ENCODE peak calls at places on chromosomes 5 and 9, in nine cellular contexts. V is stimulated activated CD4-positive, alpha-beta T cell treated with anti-CD3 and anti-CD28 coated beads, TNF-alpha, amount 100 ng/mL, for 24 hours; J is HFF-Myc; K is NCI-H1417; Z is GM23248; L is natural killer cell; Y is H1; P is central memory CD8-positive, alpha-beta T cell; U is HTR-8/SVneo. C is an unnamed sample.

GRCh38 chr5:89421035-89421434 is 538.1 kb upstream of the MEF2C start:
- DNase-seq in Y (no peak), J (no peak), V (no peak), L (no peak), Z (peak; percentile 53), U (no peak), K (no peak), P (no peak), C (no peak)

GRCh38 chr9:129765764-129766317 is 13.0 kb upstream of the PTGES start:
- DNase-seq in U (no peak), P (no peak), Z (no peak), Y (no peak), J (no peak), V (no peak), L (no peak), K (no peak), C (no peak)

GRCh38 chr5:113495402-113495801 is 7.1 kb upstream of the MCC start:
- DNase-seq in P (no peak), U (no peak), Y (no peak), L (no peak), V (no peak), K (no peak), J (no peak), Z (peak; percentile 58), C (no peak)

GRCh38 chr9:77575785-77576184 is 72.3 kb downstream of the GNA14 start:
- DNase-seq in U (peak; percentile 11), Z (peak; percentile 39), J (no peak), K (no peak), L (no peak), Y (no peak), V (no peak), P (no peak), C (no peak)

GRCh38 chr9:37953775-37954437 is 50.0 kb upstream of the SLC25A51 start:
- DNase-seq in Z (peak; percentile 98), Y (no peak), L (no peak), J (peak; percentile 91), V (no peak), P (no peak), U (peak; percentile 71), K (no peak), C (no peak)

GRCh38 chr9:79489241-79490000 is 82.3 kb upstream of the TLE4 start:
- DNase-seq in Z (peak; percentile 47), K (no peak), L (no peak), U (peak; percentile 21), P (no peak), V (no peak), Y (no peak), J (no peak), C (no peak)

GRCh38 chr9:111030492-111030891 is 7.8 kb downstream of the LPAR1 start:
- DNase-seq in L (no peak), K (no peak), Z (no peak), P (no peak), J (peak; percentile 38), U (no peak), Y (no peak), V (no peak), C (no peak)

GRCh38 chr5:108361771-108362170 is 20.1 kb downstream of the FBXL17 start:
- DNase-seq in Z (no peak), L (no peak), K (no peak), P (no peak), U (no peak), V (no peak), J (no peak), Y (no peak), C (no peak)

GRCh38 chr5:33690736-33691135 is 201.1 kb downstream of the ADAMTS12 start:
- DNase-seq in Y (no peak), V (no peak), K (no peak), P (no peak), U (peak; percentile 21), J (peak; percentile 85), Z (peak; percentile 95), L (no peak), C (no peak)

GRCh38 chr5:17148481-17148880 is 69.0 kb upstream of the BASP1 start:
- DNase-seq in Y (no peak), Z (no peak), K (no peak), V (no peak), U (no peak), L (no peak), J (no peak), P (no peak), C (no peak)

GRCh38 chr9:129027685-129028191 is 393 bp downstream of the SH3GLB2 start:
- DNase-seq in K (peak; percentile 85), U (no peak), Y (no peak), L (no peak), P (peak; percentile 78), Z (no peak), V (peak; percentile 37), J (no peak), C (no peak)

GRCh38 chr9:28956111-28956880 is 1383.0 kb upstream of the C9orf72 start:
- DNase-seq in P (no peak), V (no peak), Z (no peak), K (no peak), L (no peak), J (no peak), U (no peak), Y (no peak), C (no peak)

GRCh38 chr5:84603557-84604185 is 219.0 kb upstream of the EDIL3 start:
- DNase-seq in P (no peak), L (no peak), Y (no peak), Z (peak; percentile 27), U (no peak), J (no peak), K (no peak), V (no peak), C (no peak)

GRCh38 chr9:135797507-135798302 is 95.7 kb downstream of the KCNT1 start:
- DNase-seq in V (no peak), Y (peak; percentile 94), J (peak; percentile 16), Z (peak; percentile 75), K (peak; percentile 18), L (no peak), P (no peak), U (peak; percentile 67), C (no peak)

GRCh38 chr9:133524679-133525228 is at the start of gene MYMK:
- DNase-seq in U (no peak), Y (no peak), K (no peak), L (no peak), Z (no peak), J (no peak), V (no peak), P (no peak), C (no peak)

GRCh38 chr9:94289691-94290090 is 30.6 kb downstream of the ZNF169 start:
- DNase-seq in Z (no peak), U (no peak), Y (no peak), P (no peak), V (no peak), K (no peak), L (no peak), J (no peak), C (no peak)

GRCh38 chr9:72856985-72857631 is 95.7 kb downstream of the ALDH1A1 start:
- DNase-seq in Z (peak; percentile 78), U (peak; percentile 31), P (no peak), K (peak; percentile 40), Y (no peak), L (no peak), J (peak; percentile 59), V (no peak), C (no peak)

GRCh38 chr5:63555874-63556273 is 406.4 kb downstream of the HTR1A start:
- DNase-seq in V (no peak), U (no peak), Y (no peak), Z (no peak), J (no peak), K (no peak), P (no peak), L (no peak), C (no peak)

GRCh38 chr5:179313849-179314521 is 31.3 kb downstream of the ADAMTS2 start:
- DNase-seq in K (no peak), Z (peak; percentile 97), L (no peak), J (peak; percentile 75), V (no peak), P (no peak), U (no peak), Y (no peak), C (peak; percentile 32)

GRCh38 chr5:72673623-72674022 is 142.8 kb upstream of the TNPO1 start:
- DNase-seq in P (no peak), K (no peak), V (no peak), J (no peak), L (no peak), U (no peak), Z (no peak), Y (no peak), C (no peak)

GRCh38 chr9:83304686-83305085 is 233.5 kb downstream of the FRMD3 start:
- DNase-seq in L (no peak), Z (peak; percentile 89), K (no peak), Y (no peak), J (no peak), P (no peak), V (no peak), U (no peak), C (no peak)

GRCh38 chr5:33470544-33470943 is 29.8 kb downstream of the TARS1 start:
- DNase-seq in J (peak; percentile 47), U (peak; percentile 67), Z (peak; percentile 61), V (no peak), Y (no peak), K (peak; percentile 21), P (no peak), L (no peak), C (no peak)

GRCh38 chr5:177600458-177601018 is 606 bp downstream of the B4GALT7 start:
- DNase-seq in L (no peak), P (no peak), V (no peak), U (no peak), K (no peak), J (no peak), Y (no peak), Z (peak; percentile 68), C (no peak)

GRCh38 chr5:109485030-109485429 is 75.3 kb upstream of the PJA2 start:
- DNase-seq in L (no peak), V (no peak), Z (peak; percentile 11), J (peak; percentile 11), P (no peak), K (peak; percentile 76), Y (no peak), U (no peak), C (no peak)

GRCh38 chr5:53246042-53246836 is 136.7 kb upstream of the MOCS2 start:
- DNase-seq in U (peak; percentile 60), Y (no peak), L (no peak), J (peak; percentile 75), K (no peak), V (no peak), Z (peak; percentile 82), P (no peak), C (no peak)

GRCh38 chr9:22107646-22108045 is 98.5 kb upstream of the CDKN2B start:
- DNase-seq in Y (no peak), P (no peak), K (no peak), U (no peak), L (no peak), V (no peak), Z (no peak), J (no peak), C (no peak)

GRCh38 chr5:171493646-171494393 is 74.4 kb downstream of the FGF18 start:
- DNase-seq in K (no peak), P (no peak), U (no peak), V (no peak), Y (no peak), Z (no peak), L (no peak), J (no peak), C (no peak)

GRCh38 chr9:105457560-105458294 is 9.9 kb downstream of the FSD1L start:
- DNase-seq in J (no peak), V (no peak), Y (no peak), L (no peak), U (no peak), P (no peak), K (no peak), Z (no peak), C (no peak)

GRCh38 chr9:135067091-135067710 is 20.3 kb upstream of the OLFM1 start:
- DNase-seq in V (no peak), Z (no peak), U (no peak), L (no peak), K (no peak), J (no peak), Y (no peak), P (no peak), C (peak; percentile 39)

GRCh38 chr5:7894439-7894838 is 25.5 kb downstream of the MTRR start:
- DNase-seq in J (no peak), V (no peak), L (no peak), U (no peak), K (no peak), Z (no peak), P (no peak), Y (no peak), C (no peak)

GRCh38 chr9:93128011-93128714 is 5.9 kb downstream of the NINJ1 start:
- DNase-seq in Z (no peak), L (peak; percentile 14), Y (no peak), K (no peak), P (no peak), V (no peak), U (no peak), J (no peak), C (peak; percentile 32)

C was measured in CD14-positive monocyte.